ENCODE peak calls at places on chromosomes 16 and 17, in ten cellular contexts. B, E, N, U, H, Y, G, C, J and A are unnamed samples.

GRCh38 chr16:89131783-89132182 is 38.1 kb downstream of the ACSF3 start:
- DNase-seq in C (no peak), H (peak), J (no peak), Y (no peak), N (no peak), U (no peak), G (no peak), B (no peak), E (no peak), A (peak)

GRCh38 chr16:66903544-66904427 is 14.9 kb downstream of the CDH16 start:
- DNase-seq in E (no peak), N (no peak), B (no peak), G (no peak), U (no peak), C (no peak), H (no peak), J (no peak), Y (no peak), A (no peak)

GRCh38 chr16:31138621-31139578 is 3.4 kb upstream of the PRSS8 start:
- DNase-seq in N (no peak), H (peak), U (peak), B (peak), J (peak), E (no peak), G (peak), C (no peak), Y (peak), A (peak)

GRCh38 chr17:73203788-73204479 is 11.1 kb downstream of the COG1 start:
- DNase-seq in C (no peak), N (no peak), H (no peak), E (no peak), G (no peak), J (no peak), B (no peak), Y (no peak), U (no peak), A (no peak)

GRCh38 chr16:77998350-77999023 is 23.9 kb upstream of the CLEC3A start:
- DNase-seq in E (no peak), U (no peak), J (no peak), H (no peak), C (no peak), B (no peak), G (no peak), N (no peak), Y (no peak), A (no peak)

GRCh38 chr17:16258916-16259315 is 41.9 kb downstream of the PIGL start:
- DNase-seq in J (no peak), H (no peak), B (no peak), C (no peak), N (no peak), E (no peak), U (no peak), G (no peak), Y (no peak), A (no peak)

GRCh38 chr17:2709173-2709661 is 2.3 kb downstream of the CLUH start:
- DNase-seq in C (no peak), B (peak), Y (peak), G (peak), H (peak), U (no peak), N (no peak), E (no peak), J (no peak), A (peak)

GRCh38 chr17:63033142-63033541 is 67.1 kb downstream of the TANC2 start:
- DNase-seq in E (no peak), J (no peak), U (no peak), N (no peak), Y (no peak), C (no peak), H (no peak), G (no peak), B (no peak), A (no peak)

GRCh38 chr17:153851-154250 is 16.5 kb downstream of the SCGB1C2 start:
- DNase-seq in H (no peak), Y (no peak), J (no peak), B (no peak), U (no peak), E (no peak), C (no peak), G (no peak), N (no peak), A (no peak)

GRCh38 chr16:27404163-27404823 is 2.3 kb downstream of the IL21R start:
- DNase-seq in U (no peak), G (no peak), N (peak), Y (no peak), C (no peak), E (no peak), H (no peak), J (no peak), B (no peak), A (no peak)

GRCh38 chr16:2821483-2822157 is 4.6 kb downstream of the PRSS21 start:
- DNase-seq in G (no peak), U (no peak), H (no peak), N (no peak), B (no peak), C (no peak), Y (no peak), E (no peak), J (no peak), A (no peak)

GRCh38 chr16:3152022-3152272 is 17.1 kb downstream of the ZNF213 start:
- DNase-seq in B (no peak), E (no peak), U (no peak), C (no peak), J (no peak), H (no peak), Y (no peak), G (no peak), N (no peak), A (no peak)

GRCh38 chr16:54054237-54054780 is 232.3 kb downstream of the IRX3 start:
- DNase-seq in H (no peak), G (no peak), J (no peak), Y (no peak), E (no peak), U (no peak), B (no peak), C (no peak), N (no peak), A (no peak)

GRCh38 chr17:20234266-20234665 is 225.1 kb downstream of the SPECC1 start:
- DNase-seq in N (peak), C (no peak), Y (no peak), E (peak), J (no peak), H (no peak), G (no peak), U (no peak), B (no peak), A (no peak)

GRCh38 chr17:42679492-42680330 is 1.9 kb downstream of the CCR10 start:
- DNase-seq in Y (peak), H (peak), J (no peak), E (peak), N (peak), G (peak), U (peak), B (peak), C (peak), A (peak)

GRCh38 chr17:57739402-57740224 is 5.5 kb downstream of the CCDC182 start:
- DNase-seq in C (no peak), Y (no peak), B (peak), J (no peak), N (peak), H (no peak), G (no peak), E (no peak), U (no peak), A (no peak)

GRCh38 chr17:12415031-12415430 is 250.7 kb upstream of the MYOCD start:
- DNase-seq in J (no peak), U (peak), C (no peak), E (no peak), H (no peak), Y (no peak), N (no peak), G (no peak), B (no peak), A (no peak)

GRCh38 chr17:31875081-31875480 is 16.0 kb upstream of the COPRS start:
- DNase-seq in B (no peak), U (no peak), G (no peak), J (no peak), H (no peak), N (no peak), Y (no peak), E (no peak), C (no peak), A (no peak)

GRCh38 chr16:86049641-86050040 is 150.7 kb downstream of the IRF8 start:
- DNase-seq in J (no peak), C (no peak), B (no peak), E (no peak), G (no peak), H (no peak), N (no peak), Y (no peak), U (no peak), A (peak)

GRCh38 chr16:87161822-87162676 is 155.1 kb downstream of the C16orf95 start:
- DNase-seq in U (no peak), H (no peak), B (peak), N (peak), Y (no peak), J (no peak), G (no peak), E (no peak), C (no peak), A (no peak)

GRCh38 chr16:9136596-9136995 is 45.2 kb downstream of the HAPSTR1 start:
- DNase-seq in U (no peak), G (no peak), Y (no peak), E (no peak), H (no peak), N (no peak), J (no peak), C (no peak), B (no peak), A (peak)

GRCh38 chr17:2063306-2064146 is 8.6 kb downstream of the HIC1 start:
- DNase-seq in N (no peak), Y (no peak), B (no peak), E (no peak), J (no peak), C (no peak), G (peak), H (no peak), U (peak), A (no peak)

GRCh38 chr17:75722542-75723095 is 1.4 kb downstream of the ITGB4 start:
- DNase-seq in B (no peak), Y (no peak), U (no peak), G (peak), N (no peak), E (no peak), J (no peak), C (no peak), H (no peak), A (no peak)

GRCh38 chr16:12157510-12158093 is 181.1 kb downstream of the SNX29 start:
- DNase-seq in B (no peak), G (no peak), E (no peak), U (peak), Y (no peak), J (no peak), H (no peak), C (no peak), N (no peak), A (no peak)

GRCh38 chr17:75575197-75575596 is 12.4 kb upstream of the MYO15B start:
- DNase-seq in J (no peak), U (no peak), N (no peak), B (no peak), H (no peak), E (no peak), C (no peak), G (no peak), Y (no peak), A (no peak)

GRCh38 chr16:35391328-35391727 is 1931.9 kb downstream of the TP53TG3F start:
- DNase-seq in Y (peak), H (no peak), G (peak), J (no peak), C (no peak), U (peak), E (no peak), B (peak), N (peak), A (peak)

GRCh38 chr17:37541880-37542675 is 52.4 kb downstream of the DUSP14 start:
- DNase-seq in G (no peak), C (no peak), H (no peak), Y (no peak), N (peak), E (no peak), B (peak), J (no peak), U (peak), A (no peak)

GRCh38 chr17:83181991-83182619 is 102.7 kb downstream of the METRNL start:
- DNase-seq in U (no peak), J (no peak), H (peak), Y (no peak), B (no peak), N (no peak), G (peak), C (no peak), E (no peak), A (peak)

GRCh38 chr17:33968350-33969044 is 286.6 kb upstream of the CCL2 start:
- DNase-seq in N (peak), E (no peak), C (peak), H (no peak), Y (no peak), G (no peak), J (no peak), B (no peak), U (no peak), A (no peak)